ENCODE peak calls at places on chromosomes 3 and 15, in six cellular contexts. G, A, F, B, C and O are unnamed samples.

GRCh38 chr15:91853968-91854943 is 748 bp downstream of the SLCO3A1 start:
- DNase-seq in G (no peak), A (no peak), F (peak), B (peak), C (peak), O (no peak)

GRCh38 chr15:88911766-88912118 is 1.4 kb downstream of the MFGE8 start:
- DNase-seq in G (no peak), A (no peak), F (no peak), B (peak), C (no peak), O (no peak)

GRCh38 chr3:174330303-174330702 is 528.8 kb upstream of the NAALADL2 start:
- DNase-seq in G (no peak), A (no peak), F (peak), B (no peak), C (no peak), O (no peak)

GRCh38 chr3:163919154-163919553 is 1159.1 kb downstream of the SI start:
- DNase-seq in G (no peak), A (no peak), F (no peak), B (no peak), C (no peak), O (no peak)

GRCh38 chr15:27842526-27842925 is 256.6 kb downstream of the OCA2 start:
- DNase-seq in G (no peak), A (no peak), F (no peak), B (no peak), C (no peak), O (no peak)

GRCh38 chr15:90087454-90088154 is 14.7 kb downstream of the IDH2 start:
- DNase-seq in G (no peak), A (no peak), F (no peak), B (no peak), C (no peak), O (no peak)

GRCh38 chr15:85394552-85395333 is 14.3 kb downstream of the AKAP13 start:
- DNase-seq in G (no peak), A (no peak), F (no peak), B (no peak), C (no peak), O (no peak)

GRCh38 chr3:78888650-78889049 is 879.1 kb downstream of the ROBO1 start:
- DNase-seq in G (no peak), A (no peak), F (no peak), B (no peak), C (no peak), O (no peak)

GRCh38 chr3:32640939-32641725 is 43.9 kb upstream of the CNOT10 start:
- DNase-seq in G (no peak), A (no peak), F (no peak), B (peak), C (no peak), O (no peak)

GRCh38 chr3:156207802-156208685 is 87.7 kb downstream of the KCNAB1 start:
- DNase-seq in G (no peak), A (no peak), F (peak), B (no peak), C (no peak), O (no peak)

GRCh38 chr3:171135536-171135935 is 109.0 kb upstream of the SLC2A2 start:
- DNase-seq in G (no peak), A (no peak), F (no peak), B (no peak), C (no peak), O (no peak)

GRCh38 chr15:31397851-31398661 is 71.4 kb downstream of the KLF13 start:
- DNase-seq in G (no peak), A (no peak), F (no peak), B (no peak), C (peak), O (no peak)

GRCh38 chr3:84974347-84974746 is 15.6 kb downstream of the CADM2 start:
- DNase-seq in G (no peak), A (no peak), F (no peak), B (no peak), C (no peak), O (no peak)

GRCh38 chr3:115071611-115072010 is 75.5 kb downstream of the ZBTB20 start:
- DNase-seq in G (no peak), A (no peak), F (no peak), B (no peak), C (no peak), O (no peak)

GRCh38 chr15:40545457-40545856 is 19.4 kb downstream of the CCDC32 start:
- DNase-seq in G (no peak), A (peak), F (no peak), B (no peak), C (no peak), O (no peak)

GRCh38 chr15:69591905-69592508 is 139.4 kb downstream of the RPLP1 start:
- DNase-seq in G (no peak), A (no peak), F (no peak), B (no peak), C (peak), O (no peak)

GRCh38 chr15:66622677-66623076 is 56.9 kb upstream of the LCTL start:
- DNase-seq in G (no peak), A (no peak), F (no peak), B (no peak), C (no peak), O (no peak)

GRCh38 chr3:172173316-172174271 is 134.2 kb downstream of the FNDC3B start:
- DNase-seq in G (no peak), A (no peak), F (no peak), B (no peak), C (no peak), O (no peak)
- TF ChIP-seq POLR2A in G (no peak), A (no peak), F (no peak), B (no peak), C (no peak), O (no peak)

DNA sequence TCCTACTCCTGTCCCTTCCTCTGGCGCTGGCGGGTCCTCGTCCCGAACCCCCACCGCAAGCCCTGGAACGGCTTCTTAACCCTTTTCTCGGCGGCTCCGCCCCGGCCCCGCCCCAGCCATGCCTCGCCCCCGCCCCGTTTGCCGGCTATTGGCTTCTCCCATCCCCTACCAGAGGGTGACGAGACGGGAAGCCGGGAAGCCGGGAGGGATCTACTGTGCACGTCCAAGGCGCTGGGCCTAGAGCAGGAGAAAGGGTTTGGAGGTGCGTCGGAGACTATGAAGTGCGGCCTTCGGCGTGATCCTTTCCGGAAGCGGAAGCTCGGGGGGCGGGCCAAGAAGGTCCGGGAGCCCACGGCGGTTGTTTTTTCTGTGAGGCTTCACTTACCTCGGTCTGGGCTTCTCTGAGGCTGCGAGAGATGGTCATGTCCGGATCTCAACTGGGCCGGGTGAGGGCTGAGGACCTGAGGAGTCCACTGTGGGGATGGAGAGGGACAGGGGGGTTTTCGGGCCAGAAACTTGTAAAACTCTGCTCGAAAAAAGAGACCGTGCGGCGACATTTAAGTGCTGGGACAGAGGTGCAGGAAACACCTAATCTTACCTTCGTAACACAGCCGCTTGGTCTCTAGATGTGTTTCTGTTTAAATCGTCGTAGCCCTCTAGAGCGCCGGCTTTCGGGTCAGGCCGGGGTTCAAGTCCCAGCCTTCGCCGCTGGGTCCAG is 21.4 kb downstream of the ROPN1B start:
- DNase-seq in G (peak), A (peak), F (peak), B (peak), C (peak), O (peak)
- TF ChIP-seq POLR2A in G (peak), A (no peak), F (peak), B (no peak), C (peak), O (peak)

GRCh38 chr15:64161688-64162477 is 939 bp downstream of the PPIB start:
- DNase-seq in G (no peak), A (peak), F (no peak), B (no peak), C (no peak), O (no peak)
- TF ChIP-seq POLR2A in G (no peak), A (no peak), F (no peak), B (no peak), C (no peak), O (no peak)

GRCh38 chr3:7744850-7745249 is 756.8 kb upstream of the LMCD1 start:
- DNase-seq in G (no peak), A (no peak), F (no peak), B (no peak), C (no peak), O (no peak)

GRCh38 chr3:7737263-7737662 is 764.4 kb upstream of the LMCD1 start:
- DNase-seq in G (no peak), A (no peak), F (no peak), B (no peak), C (no peak), O (no peak)

GRCh38 chr3:7745711-7746110 is 755.9 kb upstream of the LMCD1 start:
- DNase-seq in G (no peak), A (no peak), F (no peak), B (no peak), C (no peak), O (no peak)

GRCh38 chr3:7739754-7740153 is 761.9 kb upstream of the LMCD1 start:
- DNase-seq in G (no peak), A (no peak), F (no peak), B (no peak), C (no peak), O (no peak)

DNA sequence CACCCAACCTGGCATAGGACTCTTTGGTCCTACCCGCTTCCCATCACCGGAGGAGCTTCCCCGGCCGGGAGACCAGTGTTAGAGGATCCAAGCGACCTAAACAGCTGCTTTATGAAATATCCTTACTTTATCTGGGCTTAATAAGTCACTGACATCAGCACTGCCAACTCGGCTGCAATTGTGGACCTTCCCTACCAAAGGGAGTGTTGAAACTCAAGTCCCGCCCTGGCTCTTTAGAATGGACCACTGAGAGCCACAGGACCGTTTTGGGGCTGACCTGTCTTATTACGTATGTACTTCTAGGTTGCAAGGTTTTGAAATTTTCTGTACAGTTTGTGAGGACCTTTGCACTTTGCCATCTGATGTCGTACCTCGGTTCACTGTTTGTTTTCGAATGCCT is 761.2 kb upstream of the LMCD1 start:
- DNase-seq in G (no peak), A (no peak), F (no peak), B (no peak), C (no peak), O (no peak)
- TF ChIP-seq POLR2A in G (no peak), A (no peak), F (no peak), B (no peak), C (no peak), O (no peak)

GRCh38 chr3:66498718-66499611 is 1.9 kb downstream of the LRIG1 start:
- DNase-seq in G (no peak), A (no peak), F (no peak), B (peak), C (peak), O (no peak)
- TF ChIP-seq POLR2A in G (no peak), A (no peak), F (no peak), B (no peak), C (no peak), O (no peak)

GRCh38 chr3:5123937-5124336 is 1.8 kb downstream of the ARL8B start:
- DNase-seq in G (no peak), A (no peak), F (no peak), B (peak), C (no peak), O (no peak)

GRCh38 chr3:5126586-5126985 is 4.5 kb downstream of the ARL8B start:
- DNase-seq in G (no peak), A (no peak), F (no peak), B (no peak), C (no peak), O (no peak)

GRCh38 chr3:5120446-5120845 is 1.6 kb upstream of the ARL8B start:
- DNase-seq in G (no peak), A (no peak), F (no peak), B (no peak), C (no peak), O (no peak)

GRCh38 chr3:5122030-5122740 is at the start of gene ARL8B:
- DNase-seq in G (peak), A (peak), F (peak), B (peak), C (peak), O (peak)

DNA sequence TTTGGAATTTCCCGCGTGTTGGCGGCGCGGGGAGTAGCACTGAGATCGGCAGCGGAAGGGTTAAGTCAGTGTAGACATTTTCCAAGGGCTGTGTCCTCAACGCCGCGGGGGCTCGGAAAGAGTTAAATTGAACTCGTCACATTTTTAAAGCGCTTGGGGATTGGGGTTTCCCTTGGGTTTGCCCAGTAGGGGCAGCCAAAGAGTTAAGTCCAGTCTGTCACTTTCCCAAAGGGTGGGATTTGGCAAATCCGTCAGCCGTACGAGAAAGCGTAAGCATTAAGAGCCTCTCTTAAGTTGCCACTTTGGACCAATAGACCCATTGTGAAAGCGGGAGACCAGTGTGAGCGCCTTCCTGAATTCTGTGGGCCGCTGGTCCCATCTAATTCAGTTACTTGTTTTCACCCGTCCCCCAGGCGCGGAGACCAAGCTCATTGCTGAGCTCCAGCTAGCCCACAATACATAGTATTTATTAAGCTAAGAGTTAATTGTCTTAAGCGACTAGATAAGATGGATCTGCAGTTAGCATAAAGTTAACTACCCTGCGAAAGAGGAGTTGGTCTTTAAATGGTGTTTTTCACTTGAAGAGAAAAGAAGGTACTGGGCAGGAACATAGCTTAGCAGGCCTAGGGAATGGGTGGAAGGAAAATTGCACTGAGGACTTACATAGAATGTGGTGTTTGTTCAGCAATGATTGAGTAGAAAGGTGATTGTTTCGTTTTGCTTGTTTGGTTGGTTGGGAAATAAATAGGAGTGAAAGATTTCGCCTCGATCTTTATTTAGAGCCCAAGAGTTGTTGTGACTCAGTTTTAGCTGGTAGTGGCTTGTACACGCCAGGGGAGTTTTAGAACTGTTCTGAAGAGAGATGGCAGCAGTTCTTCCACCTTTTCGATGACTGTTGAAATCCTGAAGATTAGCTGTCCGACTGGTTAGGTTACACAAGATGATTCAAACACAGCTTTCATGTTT is 932 bp downstream of the ARL8B start:
- DNase-seq in G (peak), A (peak), F (no peak), B (peak), C (peak), O (peak)
- TF ChIP-seq POLR2A in G (no peak), A (no peak), F (no peak), B (no peak), C (no peak), O (no peak)